ENCODE peak calls at places on chromosomes 2 and 18, in six cellular contexts. A is midbrain, C is adipocyte, S is endothelial cell, Z is upper lobe of right lung, Q is MM.1S. B is an unnamed sample.

GRCh38 chr18:293557-293956 is 25.7 kb upstream of the THOC1 start:
- DNase-seq in A (no peak), C (peak; percentile 65), S (no peak), Z (no peak), Q (no peak), B (no peak)

GRCh38 chr2:165219491-165219890 is 15.6 kb upstream of the SCN3A start:
- DNase-seq in A (no peak), C (no peak), S (no peak), Z (no peak), Q (no peak), B (no peak)

GRCh38 chr2:129396980-129397599 is 582.4 kb upstream of the RAB6C start:
- DNase-seq in A (peak; percentile 45), C (peak; percentile 27), S (peak; percentile 50), Z (no peak), Q (peak; percentile 46), B (peak; percentile 61)

GRCh38 chr18:11259421-11259820 is 110.1 kb upstream of the PIEZO2 start:
- DNase-seq in A (no peak), C (no peak), S (peak; percentile 21), Z (no peak), Q (no peak), B (no peak)

GRCh38 chr2:205590759-205591158 is 91.5 kb upstream of the NRP2 start:
- DNase-seq in A (no peak), C (peak; percentile 29), S (no peak), Z (no peak), Q (no peak), B (no peak)

GRCh38 chr2:113700186-113700841 is 56.1 kb downstream of the SLC35F5 start:
- DNase-seq in A (no peak), C (no peak), S (no peak), Z (peak; percentile 74), Q (peak; percentile 79), B (no peak)

GRCh38 chr2:108612153-108612513 is 77.9 kb downstream of the LIMS1 start:
- DNase-seq in A (no peak), C (no peak), S (no peak), Z (no peak), Q (peak; percentile 86), B (no peak)

GRCh38 chr2:173359231-173359630 is 4.6 kb downstream of the CDCA7 start:
- DNase-seq in A (no peak), C (no peak), S (no peak), Z (no peak), Q (peak; percentile 78), B (no peak)

GRCh38 chr2:46239175-46239846 is 57.9 kb upstream of the EPAS1 start:
- DNase-seq in A (no peak), C (no peak), S (no peak), Z (peak; percentile 72), Q (no peak), B (no peak)

GRCh38 chr2:210072922-210073509 is 70.6 kb downstream of the RPE start:
- DNase-seq in A (peak; percentile 27), C (peak; percentile 79), S (peak; percentile 9), Z (no peak), Q (peak; percentile 24), B (peak; percentile 8)

GRCh38 chr2:57990118-57990725 is 56.4 kb upstream of the VRK2 start:
- DNase-seq in A (no peak), C (no peak), S (no peak), Z (no peak), Q (no peak), B (no peak)

GRCh38 chr2:61176755-61177726 is 15.1 kb downstream of the C2orf74 start:
- DNase-seq in A (peak; percentile 90), C (peak; percentile 98), S (peak; percentile 99), Z (peak; percentile 98), Q (peak; percentile 94), B (peak; percentile 89)

GRCh38 chr2:220857371-220857770 is 714.7 kb downstream of the EPHA4 start:
- DNase-seq in A (no peak), C (no peak), S (no peak), Z (no peak), Q (no peak), B (no peak)

GRCh38 chr2:204670124-204670523 is 124.8 kb downstream of the PARD3B start:
- DNase-seq in A (no peak), C (peak; percentile 6), S (no peak), Z (no peak), Q (no peak), B (no peak)

GRCh38 chr2:231541605-231542509 is 11.6 kb upstream of the NMUR1 start:
- DNase-seq in A (no peak), C (no peak), S (peak; percentile 32), Z (no peak), Q (no peak), B (no peak)

GRCh38 chr2:11342561-11343343 is 1.7 kb downstream of the ROCK2 start:
- DNase-seq in A (no peak), C (peak; percentile 84), S (no peak), Z (no peak), Q (no peak), B (peak; percentile 44)

GRCh38 chr2:114661926-114662670 is 219.7 kb downstream of the DPP10 start:
- DNase-seq in A (no peak), C (no peak), S (peak; percentile 5), Z (peak; percentile 78), Q (no peak), B (no peak)

GRCh38 chr18:5467666-5468065 is 76.1 kb downstream of the EPB41L3 start:
- DNase-seq in A (no peak), C (no peak), S (no peak), Z (no peak), Q (no peak), B (no peak)

GRCh38 chr2:27705851-27706622 is 42.3 kb downstream of the SLC4A1AP start:
- DNase-seq in A (no peak), C (peak; percentile 92), S (no peak), Z (no peak), Q (no peak), B (peak; percentile 90)

GRCh38 chr2:143455317-143455716 is 326.1 kb downstream of the ARHGAP15 start:
- DNase-seq in A (no peak), C (no peak), S (no peak), Z (no peak), Q (no peak), B (no peak)

GRCh38 chr2:160252278-160252887 is 52.3 kb upstream of the ITGB6 start:
- DNase-seq in A (peak; percentile 41), C (peak; percentile 86), S (no peak), Z (no peak), Q (no peak), B (no peak)

GRCh38 chr18:35971661-35972196 is 750 bp upstream of the RMP24 start:
- DNase-seq in A (peak; percentile 36), C (no peak), S (no peak), Z (no peak), Q (no peak), B (no peak)

GRCh38 chr2:36393738-36394256 is 38.2 kb downstream of the CRIM1 start:
- DNase-seq in A (no peak), C (no peak), S (no peak), Z (no peak), Q (no peak), B (no peak)

GRCh38 chr18:37499008-37499407 is 66.6 kb downstream of the CELF4 start:
- DNase-seq in A (no peak), C (no peak), S (no peak), Z (no peak), Q (no peak), B (no peak)

GRCh38 chr2:197571622-197572271 is 55.9 kb downstream of the MOB4 start:
- DNase-seq in A (no peak), C (peak; percentile 80), S (no peak), Z (no peak), Q (no peak), B (no peak)

GRCh38 chr2:108938069-108938710 is 50.8 kb downstream of the EDAR start:
- DNase-seq in A (no peak), C (no peak), S (no peak), Z (no peak), Q (no peak), B (no peak)

GRCh38 chr2:177058747-177059146 is 153.8 kb upstream of the HNRNPA3 start:
- DNase-seq in A (no peak), C (no peak), S (no peak), Z (no peak), Q (peak; percentile 14), B (no peak)

GRCh38 chr18:74976331-74976909 is 232.5 kb downstream of the PTGR3 start:
- DNase-seq in A (no peak), C (no peak), S (no peak), Z (no peak), Q (no peak), B (no peak)